ENCODE peak calls at places on chromosomes 12 and 14, in six cellular contexts. V, E, F, M, A and G are unnamed samples.

GRCh38 chr12:127393896-127394295 is 873.1 kb upstream of the TMEM132C start:
- DNase-seq in F (no peak), A (no peak), E (peak), M (no peak), V (no peak), G (peak)

GRCh38 chr14:23478109-23478698 is 8.7 kb downstream of the NGDN start:
- DNase-seq in M (peak), V (peak), F (peak), A (peak), E (peak), G (peak)

GRCh38 chr14:80636071-80636470 is 305.5 kb downstream of the CEP128 start:
- DNase-seq in E (peak), V (peak), F (peak), M (no peak), A (no peak), G (peak)

GRCh38 chr14:99252940-99253868 is 18.8 kb downstream of the BCL11B start:
- DNase-seq in E (no peak), A (no peak), M (no peak), V (no peak), F (no peak), G (no peak)

GRCh38 chr14:65946494-65946893 is 534.0 kb downstream of the FUT8 start:
- DNase-seq in V (no peak), E (no peak), A (no peak), M (no peak), F (no peak), G (no peak)

GRCh38 chr14:101737414-101738367 is 23.8 kb upstream of the PPP2R5C start:
- DNase-seq in A (no peak), F (no peak), E (no peak), M (no peak), V (no peak), G (no peak)

GRCh38 chr12:115155665-115156645 is 472.0 kb upstream of the TBX3 start:
- DNase-seq in V (no peak), E (peak), M (no peak), A (no peak), F (no peak), G (peak)

GRCh38 chr12:92146497-92146828 is 817 bp upstream of the BTG1 start:
- DNase-seq in E (no peak), M (no peak), A (no peak), F (no peak), V (no peak), G (no peak)

GRCh38 chr14:94024549-94024948 is 1.6 kb upstream of the OTUB2 start:
- DNase-seq in E (no peak), F (no peak), M (no peak), A (no peak), V (no peak), G (no peak)

GRCh38 chr12:52045794-52046199 is 5.4 kb upstream of the NR4A1 start:
- DNase-seq in F (no peak), M (no peak), V (no peak), A (no peak), E (no peak), G (no peak)

GRCh38 chr14:61694830-61695694 is at the start of gene HIF1A:
- DNase-seq in E (peak), M (peak), V (peak), A (peak), F (peak), G (peak)
- H3K4me3 ChIP-seq in E (peak), M (peak), V (peak), A (peak), F (peak), G (peak)

GRCh38 chr12:5861426-5861825 is 83.6 kb downstream of the ANO2 start:
- DNase-seq in A (no peak), F (no peak), M (no peak), V (no peak), E (no peak), G (no peak)

DNA sequence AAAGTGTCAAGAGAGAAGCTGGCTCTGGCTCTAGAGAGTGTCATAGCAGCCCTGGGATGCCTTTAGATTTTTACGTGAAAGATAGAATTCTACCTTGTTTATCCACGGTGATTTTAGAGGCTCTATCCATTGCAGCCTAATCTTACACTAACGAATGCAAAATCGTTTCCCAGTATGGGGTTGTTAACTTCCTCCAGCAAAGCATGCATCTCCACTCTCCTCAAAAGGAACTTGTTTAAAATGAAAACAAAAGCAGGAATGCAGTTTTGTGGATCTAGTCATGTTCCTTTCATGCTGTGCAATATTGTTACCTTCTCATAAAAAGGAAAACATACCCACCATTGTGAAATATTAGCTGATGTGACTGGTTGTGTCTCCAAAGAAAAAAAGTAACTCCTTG is 88.4 kb downstream of the ANO2 start:
- DNase-seq in F (no peak), V (peak), M (no peak), A (no peak), E (no peak), G (no peak)
- H2AFZ ChIP-seq in F (no peak), V (peak), M (no peak), A (no peak), E (no peak), G (no peak)

GRCh38 chr14:97806871-97807270 is 1009.7 kb downstream of the VRK1 start:
- DNase-seq in F (no peak), E (no peak), A (no peak), V (peak), M (no peak), G (no peak)

GRCh38 chr14:97802974-97803373 is 1005.8 kb downstream of the VRK1 start:
- DNase-seq in M (no peak), V (no peak), F (no peak), E (peak), A (no peak), G (no peak)

GRCh38 chr14:97796511-97796910 is 999.3 kb downstream of the VRK1 start:
- DNase-seq in M (no peak), E (no peak), F (no peak), A (no peak), V (no peak), G (no peak)

GRCh38 chr14:97798204-97798603 is 1001.0 kb downstream of the VRK1 start:
- DNase-seq in M (no peak), A (no peak), E (no peak), F (no peak), V (no peak), G (no peak)

GRCh38 chr14:97802430-97802829 is 1005.2 kb downstream of the VRK1 start:
- DNase-seq in E (peak), F (peak), A (no peak), V (no peak), M (no peak), G (no peak)
- TF ChIP-seq EZH2phosphoT487 in E (no peak), F (no peak), A (no peak), V (no peak), M (no peak), G (no peak)

DNA sequence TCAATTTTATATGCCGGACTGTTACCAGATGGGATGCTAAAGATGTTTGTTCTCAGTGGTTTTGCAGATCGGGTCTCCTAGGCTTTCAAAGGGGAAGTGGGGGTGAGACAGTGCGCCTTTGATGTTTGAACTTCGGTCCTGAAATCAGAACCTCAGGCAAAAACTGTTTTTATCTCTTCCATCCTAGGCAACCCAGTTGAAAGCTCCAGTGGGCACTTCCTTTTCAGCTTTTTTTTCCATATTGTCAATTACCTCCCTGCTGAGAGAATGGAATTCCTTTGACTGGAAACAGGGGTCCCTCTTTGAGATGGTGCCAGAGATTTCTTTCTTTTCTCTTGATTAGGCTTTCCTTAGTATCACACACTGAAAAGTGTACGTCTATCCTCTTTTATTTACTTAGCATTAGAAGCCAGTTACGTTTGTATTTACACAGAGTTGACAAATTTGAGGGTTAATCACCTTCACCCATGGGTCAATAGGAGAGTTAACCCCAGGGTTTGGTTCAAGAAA is 40.0 kb downstream of the NUAK1 start:
- DNase-seq in F (no peak), A (no peak), V (peak), E (no peak), M (no peak), G (no peak)
- H3K4me3 ChIP-seq in F (no peak), A (no peak), V (no peak), E (no peak), M (no peak), G (no peak)

DNA sequence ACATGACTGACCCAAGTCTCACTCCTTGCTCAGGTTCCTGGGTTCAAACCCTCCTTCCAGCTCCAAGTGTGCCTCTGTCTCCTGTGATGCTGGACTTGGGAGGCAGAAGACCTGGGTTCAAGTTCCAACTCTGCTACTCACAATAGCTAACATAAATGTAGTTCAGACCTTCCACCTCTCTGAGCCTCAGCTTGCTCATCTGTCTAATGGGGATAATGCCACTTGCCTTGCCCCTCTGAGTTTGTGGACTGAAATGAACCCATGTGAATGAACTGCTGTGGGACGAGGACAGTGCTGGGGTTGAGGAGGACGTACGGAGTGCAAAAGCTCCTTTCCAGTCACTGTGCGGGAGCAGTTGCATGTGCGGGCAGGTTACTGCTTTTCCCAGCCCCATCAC is 40.9 kb downstream of the ACADS start:
- DNase-seq in M (no peak), A (no peak), V (no peak), F (no peak), E (no peak), G (no peak)
- H2AFZ ChIP-seq in M (no peak), A (no peak), V (no peak), F (no peak), E (no peak), G (no peak)